ENCODE peak calls at places on chromosomes 5 and 9, in four cellular contexts. B is A549, G is SK-N-SH, W is GM12878. K is an unnamed sample.

GRCh38 chr9:37678789-37679273 is 28.1 kb downstream of the FRMPD1 start:
- DNase-seq in B (peak; percentile 17), G (no peak), W (no peak), K (no peak)

GRCh38 chr9:121262450-121262849 is 5.5 kb upstream of the GSN start:
- DNase-seq in B (no peak), G (no peak), W (no peak), K (no peak)

GRCh38 chr5:115431116-115431515 is 113.5 kb downstream of the FEM1C start:
- DNase-seq in B (no peak), G (no peak), W (no peak), K (no peak)

GRCh38 chr9:98231770-98232478 is 23.5 kb downstream of the TBC1D2 start:
- DNase-seq in B (peak; percentile 33), G (no peak), W (no peak), K (no peak)

GRCh38 chr9:132818588-132818987 is 59.5 kb downstream of the AK8 start:
- DNase-seq in B (no peak), G (no peak), W (no peak), K (no peak)

GRCh38 chr9:71928376-71928775 is 16.9 kb downstream of the C9orf85 start:
- DNase-seq in B (no peak), G (no peak), W (no peak), K (no peak)

GRCh38 chr9:91039125-91039834 is 237.7 kb downstream of the SYK start:
- DNase-seq in B (no peak), G (no peak), W (no peak), K (no peak)

GRCh38 chr9:91946825-91947224 is 3.2 kb downstream of the ROR2 start:
- DNase-seq in B (no peak), G (no peak), W (no peak), K (no peak)

GRCh38 chr9:89648247-89649000 is 43.6 kb downstream of the GADD45G start:
- DNase-seq in B (no peak), G (no peak), W (no peak), K (no peak)
- TF ChIP-seq REST in B (no peak), G (no peak), W (no peak), K (no peak)

DNA sequence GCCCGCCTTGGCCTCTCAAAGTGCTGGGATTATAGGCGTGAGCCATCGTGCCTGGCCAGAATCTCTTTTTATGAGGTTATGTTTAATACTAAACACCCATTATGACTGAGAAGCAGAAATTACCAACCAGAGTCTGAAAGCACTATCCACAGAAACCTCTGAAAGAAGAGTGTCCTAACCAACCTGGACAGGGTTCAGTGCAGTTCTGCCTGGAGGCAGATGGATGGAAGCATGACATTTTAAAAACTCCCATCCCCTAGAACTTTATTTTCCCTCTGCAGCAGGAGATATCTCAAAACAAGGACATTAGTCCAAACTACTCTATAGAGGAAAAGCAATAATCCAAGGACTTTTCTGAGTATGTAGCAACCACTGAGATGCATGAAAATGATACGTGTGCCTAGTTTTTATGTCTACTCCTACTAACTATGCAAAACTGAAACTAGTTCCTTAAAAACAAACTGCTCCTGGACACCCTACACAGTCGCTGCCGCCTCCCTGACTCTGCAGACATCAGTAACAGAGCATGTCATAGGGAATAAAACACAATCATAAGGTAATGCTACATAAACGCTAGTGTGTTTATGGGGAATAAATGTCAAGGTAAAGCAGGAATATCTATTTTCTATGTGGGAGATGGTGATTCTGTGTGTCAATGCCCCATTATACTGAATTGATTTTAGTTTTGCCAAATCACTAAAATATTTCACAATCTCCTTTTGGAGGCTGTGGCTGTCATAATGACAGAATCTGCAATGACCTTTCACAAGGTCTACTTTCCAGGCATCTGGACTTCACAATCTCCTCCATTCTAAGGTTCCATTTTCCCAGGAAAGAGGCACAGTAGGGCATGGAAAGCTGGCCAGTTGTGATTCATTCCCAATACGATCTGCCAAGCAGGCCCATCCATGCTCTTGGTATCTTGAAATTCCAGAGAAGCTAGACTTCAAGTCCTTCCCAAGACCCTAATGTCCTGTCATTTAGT is 122.8 kb downstream of the SIL1 start:
- DNase-seq in B (no peak), G (no peak), W (no peak), K (no peak)
- TF ChIP-seq REST in B (no peak), G (no peak), W (no peak), K (no peak)

GRCh38 chr5:2813678-2814077 is 62.2 kb upstream of the IRX2 start:
- DNase-seq in B (no peak), G (no peak), W (no peak), K (no peak)
- TF ChIP-seq REST in B (no peak), G (no peak), W (no peak), K (no peak)

DNA sequence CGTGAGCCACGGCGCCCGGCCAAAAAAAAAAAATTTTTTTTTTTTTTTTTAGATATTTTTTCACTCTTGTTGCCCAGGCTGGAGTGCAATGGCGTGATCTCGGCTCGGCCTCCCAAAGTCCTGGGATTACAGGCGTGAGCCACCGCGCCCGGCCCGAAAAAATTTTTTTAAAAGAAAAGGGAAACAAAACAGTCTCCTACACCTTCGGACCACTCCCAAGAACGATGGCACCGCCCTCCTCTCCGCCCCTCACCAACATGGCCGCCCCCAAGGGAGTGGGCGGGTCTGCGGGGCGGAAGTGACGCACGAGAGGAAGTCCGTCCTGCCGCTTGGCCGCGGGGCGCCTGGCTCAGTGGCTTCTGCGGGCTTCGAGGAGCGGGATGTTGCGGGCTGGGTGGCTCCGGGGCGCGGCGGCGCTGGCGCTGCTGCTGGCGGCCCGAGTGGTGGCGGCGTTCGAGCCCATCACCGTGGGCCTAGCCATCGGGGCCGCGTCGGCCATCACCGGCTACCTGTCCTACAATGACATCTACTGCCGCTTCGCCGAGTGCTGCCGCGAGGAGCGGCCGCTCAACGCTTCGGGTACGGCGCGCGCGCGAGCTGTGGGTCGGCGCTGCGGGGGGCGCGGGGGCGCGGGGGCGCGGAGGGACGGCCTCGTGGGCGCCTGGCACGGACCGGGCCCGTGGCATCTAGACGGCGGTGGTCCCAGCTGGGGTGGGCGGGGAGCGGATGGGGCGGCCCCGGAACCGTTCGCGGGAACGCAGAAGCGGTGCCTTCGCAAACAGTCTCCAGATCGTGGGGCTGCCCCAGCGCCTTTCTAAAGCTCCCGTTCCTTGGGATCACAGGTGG is at the start of gene TOR1B:
- DNase-seq in B (peak; percentile 96), G (peak; percentile 96), W (peak; percentile 80), K (peak; percentile 51)
- TF ChIP-seq REST in B (no peak), G (no peak), W (no peak), K (peak; percentile 22)